ENCODE peak calls at places on chromosome X, in four cellular contexts. B, X, U and J are unnamed samples. For H3K27me3, the result is how much of the 10 kb centered on the place peaks cover.

GRCh38 chrX:129979207-129979920 is 3.1 kb upstream of the BCORL1 start:
- DNase-seq in B (no peak), X (no peak), U (no peak), J (no peak)

GRCh38 chrX:12950851-12951589 is 23.9 kb upstream of the TMSB4X start:
- DNase-seq in B (peak), X (no peak), U (no peak), J (no peak)

GRCh38 chrX:9745417-9746115 is 20.1 kb downstream of the GPR143 start:
- DNase-seq in B (no peak), X (no peak), U (no peak), J (no peak)

GRCh38 chrX:18617351-18617750 is 54.6 kb downstream of the RS1 start:
- DNase-seq in B (no peak), X (no peak), U (peak), J (no peak)

GRCh38 chrX:40108084-40108958 is 10.6 kb upstream of the BCOR start:
- DNase-seq in B (no peak), X (peak), U (no peak), J (no peak)

GRCh38 chrX:104310084-104310483 is 55.4 kb upstream of the ESX1 start:
- DNase-seq in B (no peak), X (no peak), U (no peak), J (no peak)

GRCh38 chrX:129781134-129782014 is 1.6 kb downstream of the SASH3 start:
- DNase-seq in B (peak), X (peak), U (no peak), J (no peak)

GRCh38 chrX:15343075-15343476 is 7.8 kb upstream of the PIGA start:
- DNase-seq in B (no peak), X (no peak), U (no peak), J (peak)

GRCh38 chrX:17405225-17405969 is 30.4 kb downstream of the NHS start:
- DNase-seq in B (no peak), X (no peak), U (no peak), J (no peak)

GRCh38 chrX:21658746-21659145 is 616 bp upstream of the KLHL34 start:
- DNase-seq in B (peak), X (no peak), U (no peak), J (no peak)

GRCh38 chrX:57282568-57282967 is 3.9 kb upstream of the FAAH2 start:
- DNase-seq in B (no peak), X (no peak), U (no peak), J (no peak)

GRCh38 chrX:13212191-13212651 is 107.6 kb downstream of the ATXN3L start:
- DNase-seq in B (no peak), X (no peak), U (peak), J (no peak)

GRCh38 chrX:102599084-102599949 is at the start of gene ARMCX5:
- DNase-seq in B (peak), X (peak), U (peak), J (no peak)

GRCh38 chrX:138020941-138021340 is 455.0 kb downstream of the ZIC3 start:
- DNase-seq in B (no peak), X (no peak), U (no peak), J (no peak)

GRCh38 chrX:9562851-9563250 is 98.0 kb downstream of the TBL1X start:
- DNase-seq in B (no peak), X (no peak), U (peak), J (peak)

GRCh38 chrX:11509786-11510185 is 155.9 kb downstream of the ARHGAP6 start:
- DNase-seq in B (no peak), X (no peak), U (no peak), J (no peak)

GRCh38 chrX:153030801-153031200 is 25.5 kb upstream of the PNMA3 start:
- DNase-seq in B (no peak), X (no peak), U (no peak), J (no peak)

GRCh38 chrX:132631579-132632232 is 142.9 kb upstream of the MBNL3 start:
- DNase-seq in B (no peak), X (no peak), U (no peak), J (no peak)

GRCh38 chrX:38959736-38960534 is 158.7 kb downstream of the MID1IP1 start:
- DNase-seq in B (no peak), X (no peak), U (no peak), J (no peak)

GRCh38 chrX:56794831-56795230 is 65.8 kb downstream of the NBDY start:
- DNase-seq in B (no peak), X (peak), U (no peak), J (no peak)

GRCh38 chrX:41921492-41922124 is 1.7 kb downstream of the CASK start:
- DNase-seq in B (peak), X (no peak), U (no peak), J (no peak)

GRCh38 chrX:2677764-2678163 is 13.3 kb upstream of the CD99 start:
- DNase-seq in B (no peak), X (peak), U (peak), J (peak)

GRCh38 chrX:118971552-118971951 is 2.9 kb upstream of the LONRF3 start:
- DNase-seq in B (no peak), X (no peak), U (no peak), J (no peak)

GRCh38 chrX:37350034-37350365 is 836 bp downstream of the PRRG1 start:
- DNase-seq in B (no peak), X (no peak), U (no peak), J (no peak)

GRCh38 chrX:115949900-115950822 is 220.4 kb upstream of the AGTR2 start:
- DNase-seq in B (peak), X (no peak), U (no peak), J (no peak)

GRCh38 chrX:39811391-39811790 is 286.4 kb downstream of the BCOR start:
- DNase-seq in B (no peak), X (no peak), U (no peak), J (no peak)

GRCh38 chrX:149456476-149457245 is 48.4 kb downstream of the IDS start:
- DNase-seq in B (no peak), X (no peak), U (no peak), J (no peak)

GRCh38 chrX:129577473-129577872 is 37.4 kb downstream of the OCRL start:
- DNase-seq in B (no peak), X (no peak), U (peak), J (peak)

GRCh38 chrX:103063191-103063845 is 653 bp downstream of the BEX1 start:
- DNase-seq in B (no peak), X (no peak), U (no peak), J (no peak)

GRCh38 chrX:75963774-75964173 is 178.7 kb upstream of the MAGEE2 start:
- DNase-seq in B (no peak), X (no peak), U (no peak), J (no peak)

GRCh38 chrX:149858592-149858991 is 22.4 kb upstream of the MAGEA8 start:
- DNase-seq in B (no peak), X (no peak), U (no peak), J (no peak)

GRCh38 chrX:131841496-131842410 is 181.3 kb upstream of the STK26 start:
- DNase-seq in B (peak), X (no peak), U (no peak), J (no peak)

GRCh38 chrX:65668362-65669310 is 1.2 kb downstream of the MSN start:
- DNase-seq in B (peak), X (peak), U (no peak), J (peak)

GRCh38 chrX:10074241-10074941 is 82.4 kb upstream of the CLCN4 start:
- DNase-seq in B (no peak), X (no peak), U (no peak), J (no peak)

GRCh38 chrX:53383376-53384087 is 38.9 kb downstream of the SMC1A start:
- DNase-seq in B (no peak), X (no peak), U (no peak), J (no peak)

DNA sequence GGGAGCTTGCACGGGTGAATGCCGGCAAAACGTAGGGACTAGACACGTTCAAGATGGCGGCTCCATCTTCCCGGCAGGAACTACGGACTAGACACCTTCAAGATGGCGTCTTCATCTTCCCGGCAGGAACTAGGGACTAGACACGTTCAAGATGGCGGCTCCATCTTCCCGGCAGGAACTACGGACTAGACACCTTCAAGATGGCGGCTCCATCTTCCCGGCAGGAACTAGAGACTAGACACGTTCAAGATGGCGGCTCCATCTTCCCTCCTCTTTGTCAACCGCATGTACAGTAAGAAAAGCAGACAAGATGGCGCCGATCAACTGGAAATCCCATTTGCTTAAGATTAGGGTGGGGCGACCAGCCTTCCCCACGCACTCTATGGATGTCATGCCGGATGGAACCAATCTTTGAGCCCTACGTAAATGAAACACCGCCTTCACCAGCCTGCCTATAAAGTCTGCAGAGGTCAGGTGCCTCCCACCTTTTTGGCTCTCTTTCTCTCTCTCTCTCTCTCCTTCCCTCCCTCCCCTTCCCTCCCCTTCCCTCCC is 222.4 kb downstream of the CRLF2 start:
- DNase-seq in B (peak), X (peak), U (no peak), J (peak)
- H3K4me3 ChIP-seq in B (no peak), X (no peak), U (no peak), J (peak)

GRCh38 chrX:123202523-123202922 is 18.4 kb downstream of the GRIA3 start:
- DNase-seq in B (no peak), X (no peak), U (no peak), J (no peak)

GRCh38 chrX:123199338-123199737 is 15.3 kb downstream of the GRIA3 start:
- DNase-seq in B (no peak), X (no peak), U (no peak), J (no peak)

GRCh38 chrX:123201720-123202119 is 17.6 kb downstream of the GRIA3 start:
- DNase-seq in B (no peak), X (no peak), U (no peak), J (no peak)

GRCh38 chrX:123206222-123206621 is 22.1 kb downstream of the GRIA3 start:
- DNase-seq in B (no peak), X (no peak), U (no peak), J (no peak)

GRCh38 chrX:123203772-123204171 is 19.7 kb downstream of the GRIA3 start:
- DNase-seq in B (no peak), X (no peak), U (no peak), J (no peak)
- TF ChIP-seq CTCF in B (peak), X (no peak), U (no peak), J (no peak)

GRCh38 chrX:68234171-68234910 is 199.0 kb downstream of the OPHN1 start:
- DNase-seq in B (no peak), X (no peak), U (no peak), J (no peak)

DNA sequence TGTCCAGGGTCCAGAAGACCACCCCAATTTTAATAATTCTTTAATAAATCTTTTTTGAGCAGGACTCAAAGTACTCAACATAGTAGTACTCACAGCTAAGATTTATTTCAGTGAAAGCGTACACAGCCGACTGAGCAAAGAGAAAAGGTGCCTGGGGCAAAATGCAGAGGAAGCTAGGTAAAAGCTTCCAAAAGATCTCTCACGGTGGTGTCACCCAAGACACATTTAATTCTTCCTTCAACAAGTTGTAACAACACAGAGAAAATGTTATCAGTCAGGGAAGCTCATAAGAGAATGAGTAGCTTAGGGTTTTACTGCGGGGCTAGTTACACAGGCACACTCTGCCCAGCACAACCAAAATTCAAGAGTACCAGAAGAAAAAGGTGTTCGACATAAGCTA is 201.1 kb downstream of the OPHN1 start:
- DNase-seq in B (no peak), X (no peak), U (no peak), J (no peak)
- H3K27me3 ChIP-seq in B (under half), X (under half), U (under half), J (under half)

DNA sequence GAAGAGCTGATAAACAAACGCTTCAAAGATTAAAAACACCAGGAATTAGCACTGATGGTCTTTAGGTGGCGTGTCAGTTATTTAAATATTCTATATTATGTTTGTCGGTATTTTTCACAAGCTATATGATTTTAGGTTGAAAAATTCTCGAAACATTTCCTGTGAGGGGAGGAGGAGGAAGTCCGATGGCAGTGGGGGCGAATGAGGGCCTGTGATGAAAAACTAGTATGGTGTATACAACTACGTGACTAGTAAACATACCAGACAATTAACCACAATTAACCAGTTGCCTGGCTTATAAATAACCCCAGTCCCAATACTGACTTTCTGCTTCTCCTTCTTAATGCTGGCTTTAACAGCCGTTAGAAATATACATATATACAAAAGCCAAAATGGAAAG is 612 bp upstream of the NAP1L2 start:
- DNase-seq in B (no peak), X (no peak), U (no peak), J (no peak)
- H3K4me3 ChIP-seq in B (peak), X (peak), U (no peak), J (no peak)

GRCh38 chrX:433771-434170 is 47.1 kb upstream of the PPP2R3B start:
- DNase-seq in B (no peak), X (no peak), U (no peak), J (no peak)
- TF ChIP-seq CTCF in B (no peak), X (no peak), U (no peak), J (no peak)

GRCh38 chrX:100650841-100651240 is 6.8 kb downstream of the SRPX2 start:
- DNase-seq in B (no peak), X (no peak), U (no peak), J (no peak)
- H3K27me3 ChIP-seq in B (under half), X (under half), U (under half), J (under half)

DNA sequence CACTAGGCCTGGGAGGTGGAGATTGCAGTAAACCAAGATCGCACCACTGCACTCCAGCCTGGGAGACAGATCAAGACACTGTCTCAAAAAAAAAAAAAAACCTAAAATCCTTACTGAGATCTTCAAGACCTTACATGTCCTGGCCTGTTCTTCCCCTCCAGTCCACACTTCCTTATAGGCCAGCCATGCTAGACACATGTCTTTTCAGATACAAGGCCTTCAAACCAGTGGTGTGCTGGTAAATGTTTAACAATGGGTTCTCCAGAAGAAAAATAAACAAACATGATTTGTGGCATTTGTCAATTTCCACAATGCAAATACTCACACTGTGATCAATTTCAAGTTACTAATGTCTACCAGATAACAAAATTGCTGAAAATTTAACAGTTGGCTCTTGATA is 144.7 kb downstream of the ZNF674 start:
- DNase-seq in B (no peak), X (no peak), U (no peak), J (no peak)
- H3K4me3 ChIP-seq in B (no peak), X (no peak), U (no peak), J (no peak)

DNA sequence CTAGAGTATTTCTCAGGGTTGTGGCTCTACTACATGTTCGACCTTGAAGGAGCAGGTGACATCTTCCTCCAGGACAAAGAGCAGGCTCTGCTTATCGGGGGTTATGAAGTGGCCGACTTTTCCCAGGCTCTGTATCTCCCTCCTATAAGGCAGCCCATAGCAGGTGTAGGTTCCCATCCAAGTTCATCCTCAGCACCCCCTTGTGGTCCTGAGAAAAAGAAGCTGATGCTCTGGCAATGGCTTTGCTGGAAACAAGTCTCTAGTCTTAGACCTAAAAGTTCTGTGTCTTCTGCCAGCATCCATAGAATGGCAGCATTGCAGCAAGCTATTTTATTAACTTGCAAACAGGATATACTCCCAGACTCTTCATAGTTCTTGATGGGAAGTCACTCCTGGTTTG is 836.6 kb upstream of the PRKX start:
- DNase-seq in B (no peak), X (no peak), U (no peak), J (no peak)
- TF ChIP-seq CTCF in B (peak), X (no peak), U (no peak), J (no peak)

GRCh38 chrX:133987188-133987587 is 1.8 kb upstream of the GPC3 start:
- DNase-seq in B (no peak), X (no peak), U (no peak), J (no peak)
- H3K27me3 ChIP-seq in B (under half), X (under half), U (under half), J (under half)

GRCh38 chrX:136251042-136251991 is at the start of gene MAP7D3:
- DNase-seq in B (peak), X (peak), U (no peak), J (no peak)

GRCh38 chrX:136250191-136251041 is 784 bp downstream of the MAP7D3 start:
- DNase-seq in B (no peak), X (no peak), U (no peak), J (no peak)

GRCh38 chrX:136246201-136246600 is 5.0 kb downstream of the MAP7D3 start:
- DNase-seq in B (no peak), X (no peak), U (no peak), J (no peak)
- H3K4me3 ChIP-seq in B (no peak), X (no peak), U (no peak), J (no peak)